ENCODE peak calls at places on chromosomes 3 and 15, in four cellular contexts. O is A549; U is neuronal stem cell; X is CD8-positive, alpha-beta T cell. L is an unnamed sample.

GRCh38 chr3:194383276-194383940 is 13.9 kb upstream of the LRRC15 start:
- DNase-seq in O (no peak), U (no peak), X (no peak), L (no peak)

GRCh38 chr3:58899159-58899952 is 150.5 kb downstream of the CFAP20DC start:
- DNase-seq in O (no peak), U (no peak), X (peak), L (no peak)

GRCh38 chr15:82891025-82891390 is 61.5 kb downstream of the HOMER2 start:
- DNase-seq in O (no peak), U (no peak), X (no peak), L (no peak)

GRCh38 chr15:51706931-51707608 is 25.8 kb downstream of the SCG3 start:
- DNase-seq in O (no peak), U (no peak), X (no peak), L (no peak)

GRCh38 chr3:60282840-60283239 is 968.4 kb downstream of the FHIT start:
- DNase-seq in O (no peak), U (no peak), X (no peak), L (no peak)

GRCh38 chr15:80684697-80685096 is 10.4 kb upstream of the ABHD17C start:
- DNase-seq in O (peak), U (no peak), X (no peak), L (no peak)

GRCh38 chr3:18010001-18010400 is 267.6 kb upstream of the TBC1D5 start:
- DNase-seq in O (no peak), U (no peak), X (no peak), L (no peak)

GRCh38 chr3:152870027-152870426 is 35.1 kb downstream of the P2RY1 start:
- DNase-seq in O (no peak), U (no peak), X (no peak), L (no peak)

GRCh38 chr3:190330936-190331734 is 8.9 kb upstream of the CLDN1 start:
- DNase-seq in O (no peak), U (no peak), X (no peak), L (no peak)

GRCh38 chr3:48107227-48107626 is 81.0 kb downstream of the CDC25A start:
- DNase-seq in O (no peak), U (no peak), X (no peak), L (peak)

GRCh38 chr3:124107491-124107890 is 115.6 kb upstream of the ROPN1 start:
- DNase-seq in O (no peak), U (no peak), X (no peak), L (no peak)

GRCh38 chr3:136250862-136251460 is 821 bp downstream of the PCCB start:
- DNase-seq in O (peak), U (peak), X (peak), L (peak)

GRCh38 chr15:44096596-44096995 is 98.5 kb downstream of the FRMD5 start:
- DNase-seq in O (no peak), U (no peak), X (no peak), L (no peak)

GRCh38 chr3:80676869-80677268 is 909.1 kb upstream of the ROBO1 start:
- DNase-seq in O (no peak), U (no peak), X (no peak), L (no peak)

GRCh38 chr3:30156586-30157498 is 449.6 kb upstream of the TGFBR2 start:
- DNase-seq in O (peak), U (no peak), X (no peak), L (no peak)

GRCh38 chr3:51686512-51687215 is 15.6 kb downstream of the TEX264 start:
- DNase-seq in O (no peak), U (no peak), X (peak), L (no peak)

GRCh38 chr3:2657408-2657807 is 452.8 kb downstream of the IL5RA start:
- DNase-seq in O (no peak), U (no peak), X (no peak), L (no peak)

GRCh38 chr3:127159547-127159946 is 33.4 kb upstream of the PRR23E start:
- DNase-seq in O (no peak), U (peak), X (no peak), L (peak)

GRCh38 chr3:123289336-123290106 is 87.8 kb downstream of the SEC22A start:
- DNase-seq in O (no peak), U (no peak), X (peak), L (no peak)

GRCh38 chr3:88195951-88196434 is 46.2 kb downstream of the C3orf38 start:
- DNase-seq in O (no peak), U (no peak), X (no peak), L (no peak)

GRCh38 chr15:90419738-90420487 is 31.9 kb downstream of the IQGAP1 start:
- DNase-seq in O (peak), U (no peak), X (no peak), L (no peak)

GRCh38 chr3:38005076-38006020 is 14.8 kb downstream of the VILL start:
- DNase-seq in O (no peak), U (no peak), X (no peak), L (no peak)

GRCh38 chr15:67680645-67681044 is 138.1 kb downstream of the MAP2K5 start:
- DNase-seq in O (peak), U (no peak), X (no peak), L (no peak)

GRCh38 chr3:167162083-167162482 is 218.0 kb downstream of the ZBBX start:
- DNase-seq in O (no peak), U (no peak), X (no peak), L (no peak)

GRCh38 chr15:55742498-55742926 is 440 bp downstream of the PRTG start:
- DNase-seq in O (peak), U (no peak), X (no peak), L (peak)

GRCh38 chr3:196142674-196142988 is 60.7 kb upstream of the TFRC start:
- DNase-seq in O (no peak), U (no peak), X (no peak), L (no peak)
- H3K4me3 ChIP-seq in O (no peak), U (no peak), X (no peak), L (no peak)

GRCh38 chr3:195532345-195532744 is 10.8 kb downstream of the PPP1R2 start:
- DNase-seq in O (no peak), U (no peak), X (no peak), L (no peak)
- H3K4me3 ChIP-seq in O (no peak), U (no peak), X (no peak), L (no peak)

DNA sequence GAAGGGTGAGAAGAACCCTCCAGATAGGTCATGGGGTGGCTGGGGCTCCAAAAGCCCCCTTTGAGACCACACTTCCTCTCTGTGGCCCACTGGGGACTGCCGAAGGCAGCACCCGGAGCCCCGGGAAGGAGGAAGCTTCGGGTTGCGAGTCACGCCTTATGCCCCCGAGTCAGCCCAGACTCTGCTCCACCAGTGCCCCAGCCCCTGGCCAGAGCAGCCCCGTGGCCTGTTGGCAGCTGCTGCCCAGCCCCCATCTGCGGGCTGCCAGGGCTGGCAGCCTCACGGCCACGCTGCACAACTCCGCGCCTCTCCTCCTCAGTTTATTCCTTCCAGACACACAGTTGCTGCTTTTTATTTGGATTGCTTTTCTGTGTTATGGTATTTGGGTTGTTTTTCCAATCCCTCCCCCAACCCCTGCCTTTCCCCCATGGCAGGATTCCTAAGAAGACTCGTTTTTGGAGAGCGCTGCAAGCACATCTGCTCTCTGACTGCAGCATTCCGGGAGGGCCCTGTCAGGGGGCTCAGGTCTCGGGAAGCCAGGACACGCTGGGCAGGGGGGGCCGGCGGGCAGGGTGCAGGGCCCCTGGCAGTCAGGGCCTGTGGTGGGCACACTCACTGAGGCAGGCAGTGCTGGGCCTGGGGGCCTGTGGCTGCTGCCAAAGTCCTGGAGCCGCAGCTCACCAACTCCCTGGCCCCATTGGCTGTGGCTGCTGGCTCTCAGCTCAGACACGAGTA is 20.3 kb downstream of the MAGEF1 start:
- DNase-seq in O (no peak), U (no peak), X (no peak), L (no peak)
- H3K4me3 ChIP-seq in O (no peak), U (no peak), X (no peak), L (no peak)

GRCh38 chr15:42155546-42156265 is 730 bp downstream of the PLA2G4F start:
- DNase-seq in O (no peak), U (no peak), X (no peak), L (no peak)
- H3K4me3 ChIP-seq in O (no peak), U (no peak), X (no peak), L (no peak)

GRCh38 chr15:25793354-25794050 is 69.6 kb downstream of the ATP10A start:
- DNase-seq in O (no peak), U (no peak), X (no peak), L (no peak)
- H3K4me3 ChIP-seq in O (no peak), U (no peak), X (no peak), L (no peak)